ENCODE peak calls at places on chromosomes 6 and 20, in four cellular contexts. G is esophagus squamous epithelium, C is upper lobe of left lung, L is IMR-90. R is an unnamed sample. For H3K36me3, the result is how much of the 10 kb centered on the place peaks cover.

GRCh38 chr20:59342017-59342957 is 41.9 kb downstream of the EDN3 start:
- DNase-seq in L (no peak), C (peak), G (no peak), R (no peak)

GRCh38 chr6:20402181-20403079 is 751 bp downstream of the E2F3 start:
- DNase-seq in G (peak), L (no peak), C (peak), R (peak)

GRCh38 chr6:42190784-42191183 is 4.0 kb downstream of the GUCA1B start:
- DNase-seq in G (no peak), L (peak), C (no peak), R (no peak)

GRCh38 chr20:62378215-62378614 is 8.7 kb upstream of the RPS21 start:
- DNase-seq in C (peak), L (no peak), G (no peak), R (no peak)

GRCh38 chr6:139338845-139339244 is 35.6 kb downstream of the CITED2 start:
- DNase-seq in C (no peak), L (peak), G (no peak), R (no peak)

GRCh38 chr6:148291876-148292275 is 50.8 kb upstream of the SASH1 start:
- DNase-seq in G (no peak), C (no peak), L (peak), R (no peak)

GRCh38 chr6:33981421-33981820 is 164.5 kb downstream of the GRM4 start:
- DNase-seq in L (no peak), G (no peak), C (no peak), R (peak)

GRCh38 chr6:14211596-14211961 is 94.0 kb downstream of the CD83 start:
- DNase-seq in C (peak), L (peak), G (peak), R (peak)

GRCh38 chr6:162712694-162713093 is 14.9 kb downstream of the PRKN start:
- DNase-seq in L (no peak), C (no peak), G (no peak), R (no peak)

GRCh38 chr6:162239330-162239729 is 488.2 kb downstream of the PRKN start:
- DNase-seq in G (no peak), C (no peak), L (no peak), R (no peak)

GRCh38 chr6:139988702-139989101 is 614.3 kb upstream of the CITED2 start:
- DNase-seq in C (no peak), G (no peak), L (no peak), R (no peak)

GRCh38 chr20:41138527-41139226 is 1.3 kb downstream of the PLCG1 start:
- DNase-seq in C (no peak), G (no peak), L (peak), R (no peak)

GRCh38 chr6:35483892-35484645 is 12.8 kb downstream of the TEAD3 start:
- DNase-seq in C (no peak), L (no peak), G (no peak), R (no peak)

GRCh38 chr6:36075656-36076055 is 48.0 kb downstream of the MAPK14 start:
- DNase-seq in C (no peak), L (no peak), G (no peak), R (no peak)

GRCh38 chr6:40734607-40735006 is 147.4 kb upstream of the LRFN2 start:
- DNase-seq in L (no peak), G (no peak), C (no peak), R (no peak)

GRCh38 chr20:12833861-12834260 is 174.9 kb upstream of the SPTLC3 start:
- DNase-seq in C (no peak), G (no peak), L (no peak), R (no peak)

GRCh38 chr20:64048402-64049044 is 916 bp downstream of the SOX18 start:
- DNase-seq in G (no peak), L (no peak), C (peak), R (no peak)
- H3K4me3 ChIP-seq in G (peak), L (no peak), C (peak), R (peak)

GRCh38 chr20:46393967-46394366 is 12.4 kb downstream of the ELMO2 start:
- DNase-seq in L (no peak), G (no peak), C (no peak), R (no peak)
- H3K36me3 ChIP-seq in L (under half), G (under half), C (half or more), R (half or more)

DNA sequence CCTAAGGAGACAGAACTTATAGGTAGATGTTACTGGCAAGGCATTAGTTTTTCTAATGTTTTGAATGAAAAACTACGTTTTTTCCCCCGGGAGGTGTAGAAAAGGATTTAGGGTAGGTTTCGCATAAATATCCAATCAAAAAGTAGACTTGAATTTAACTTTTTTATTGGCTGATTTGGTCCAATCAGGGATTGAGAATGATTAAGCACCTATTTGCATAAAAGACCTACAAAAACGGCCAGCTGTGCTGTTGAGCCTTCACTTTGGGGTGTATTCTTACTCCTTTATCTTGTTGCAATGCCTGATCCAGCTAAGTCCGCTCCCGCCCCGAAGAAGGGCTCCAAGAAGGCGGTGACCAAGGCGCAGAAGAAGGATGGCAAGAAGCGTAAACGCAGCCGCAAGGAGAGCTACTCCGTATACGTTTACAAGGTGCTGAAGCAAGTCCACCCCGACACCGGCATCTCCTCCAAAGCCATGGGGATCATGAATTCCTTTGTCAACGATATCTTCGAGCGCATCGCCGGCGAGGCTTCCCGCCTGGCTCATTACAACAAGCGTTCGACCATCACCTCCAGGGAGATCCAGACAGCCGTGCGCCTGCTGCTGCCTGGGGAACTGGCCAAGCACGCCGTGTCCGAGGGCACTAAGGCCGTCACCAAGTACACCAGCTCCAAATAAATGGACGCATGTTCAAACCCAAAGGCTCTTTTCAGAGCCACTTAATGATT is 113.5 kb upstream of the BTN3A2 start:
- DNase-seq in L (peak), G (no peak), C (peak), R (no peak)
- TF ChIP-seq POLR2A in L (peak), G (peak), C (peak), R (no peak)

GRCh38 chr6:111972714-111973678 is 80.9 kb upstream of the CCN6 start:
- DNase-seq in G (no peak), L (peak), C (no peak), R (no peak)
- H3K4me3 ChIP-seq in G (no peak), L (peak), C (no peak), R (no peak)

GRCh38 chr6:118489990-118490389 is 58.1 kb upstream of the PLN start:
- DNase-seq in L (no peak), C (no peak), G (no peak), R (no peak)
- H3K36me3 ChIP-seq in L (under half), C (under half), G (under half), R (under half)

R was measured in suprapubic skin.